ENCODE peak calls at places on chromosomes 1 and 21, in nine cellular contexts. G is H9; W is lower leg skin; S is germinal center; M is GM23248; E is psoas muscle; I is NCI-H82; N is activated T-helper 1 cell treated with anti-CD3 and anti-CD28 coated beads, Interleukin-2, amount 50 U/mL, for 16 hours; J is neural crest cell. K is an unnamed sample.

GRCh38 chr1:17624540-17625256 is 85.2 kb downstream of the ARHGEF10L start:
- DNase-seq in G (no peak), W (no peak), S (no peak), M (peak), E (peak), I (no peak), N (no peak), J (no peak), K (no peak)

GRCh38 chr1:76727520-76727919 is 139.8 kb upstream of the ST6GALNAC5 start:
- DNase-seq in G (no peak), W (no peak), S (no peak), M (no peak), E (no peak), I (no peak), N (no peak), J (no peak), K (no peak)

GRCh38 chr1:33346921-33347649 is 26.2 kb upstream of the A3GALT2 start:
- DNase-seq in G (no peak), W (peak), S (no peak), M (peak), E (peak), I (no peak), N (no peak), J (no peak), K (no peak)

GRCh38 chr1:235017719-235018118 is 110.9 kb downstream of the TOMM20 start:
- DNase-seq in G (no peak), W (peak), S (no peak), M (peak), E (no peak), I (no peak), N (no peak), J (no peak), K (no peak)

GRCh38 chr1:155191904-155192303 is 15.8 kb downstream of the THBS3 start:
- DNase-seq in G (no peak), W (no peak), S (no peak), M (no peak), E (no peak), I (no peak), N (no peak), J (no peak), K (no peak)

GRCh38 chr1:40036574-40036973 is 4.0 kb upstream of the CAP1 start:
- DNase-seq in G (no peak), W (no peak), S (no peak), M (peak), E (peak), I (peak), N (no peak), J (no peak), K (peak)

GRCh38 chr1:160083968-160084770 is 2.8 kb downstream of the KCNJ9 start:
- DNase-seq in G (peak), W (no peak), S (peak), M (peak), E (peak), I (peak), N (peak), J (peak), K (peak)

GRCh38 chr21:37072239-37072987 is 458 bp downstream of the PIGP start:
- DNase-seq in G (no peak), W (peak), S (peak), M (peak), E (peak), I (peak), N (peak), J (no peak), K (peak)

GRCh38 chr1:216562383-216562782 is 139.1 kb upstream of the USH2A start:
- DNase-seq in G (no peak), W (no peak), S (no peak), M (no peak), E (no peak), I (no peak), N (no peak), J (no peak), K (no peak)

GRCh38 chr1:224525411-224526040 is 90.6 kb upstream of the CNIH3 start:
- DNase-seq in G (no peak), W (no peak), S (no peak), M (peak), E (no peak), I (no peak), N (no peak), J (no peak), K (no peak)

GRCh38 chr1:81452693-81453344 is 347.9 kb upstream of the ADGRL2 start:
- DNase-seq in G (no peak), W (no peak), S (no peak), M (no peak), E (no peak), I (no peak), N (no peak), J (no peak), K (no peak)

GRCh38 chr1:9792156-9793042 is 31.4 kb downstream of the CLSTN1 start:
- DNase-seq in G (peak), W (no peak), S (no peak), M (no peak), E (no peak), I (peak), N (no peak), J (no peak), K (no peak)

GRCh38 chr1:165898837-165899236 is 71.4 kb downstream of the UCK2 start:
- DNase-seq in G (peak), W (no peak), S (no peak), M (peak), E (peak), I (no peak), N (no peak), J (no peak), K (no peak)

GRCh38 chr1:174954686-174955669 is 44.8 kb upstream of the CACYBP start:
- DNase-seq in G (no peak), W (no peak), S (peak), M (no peak), E (no peak), I (no peak), N (no peak), J (no peak), K (no peak)

GRCh38 chr1:198174297-198174696 is 17.5 kb downstream of the NEK7 start:
- DNase-seq in G (no peak), W (no peak), S (peak), M (peak), E (no peak), I (no peak), N (no peak), J (no peak), K (no peak)

GRCh38 chr1:184890539-184890973 is 83.8 kb downstream of the NIBAN1 start:
- DNase-seq in G (no peak), W (no peak), S (no peak), M (peak), E (no peak), I (no peak), N (no peak), J (no peak), K (no peak)

GRCh38 chr21:43868461-43868860 is 3.4 kb downstream of the AGPAT3 start:
- DNase-seq in G (no peak), W (no peak), S (no peak), M (no peak), E (no peak), I (no peak), N (no peak), J (no peak), K (no peak)

GRCh38 chr1:15538750-15539149 is 12.1 kb downstream of the DNAJC16 start:
- DNase-seq in G (no peak), W (peak), S (no peak), M (no peak), E (no peak), I (no peak), N (no peak), J (no peak), K (no peak)

GRCh38 chr1:192807221-192807967 is 1.4 kb upstream of the RGS2 start:
- DNase-seq in G (no peak), W (no peak), S (peak), M (peak), E (no peak), I (peak), N (no peak), J (no peak), K (no peak)

GRCh38 chr1:31010081-31010989 is 55.2 kb downstream of the PUM1 start:
- DNase-seq in G (no peak), W (no peak), S (no peak), M (peak), E (no peak), I (no peak), N (no peak), J (no peak), K (no peak)

GRCh38 chr1:54800041-54800898 is 853 bp downstream of the TTC22 start:
- DNase-seq in G (no peak), W (peak), S (no peak), M (no peak), E (no peak), I (no peak), N (no peak), J (no peak), K (peak)

GRCh38 chr1:13807213-13807612 is 107.2 kb downstream of the PRDM2 start:
- DNase-seq in G (peak), W (no peak), S (peak), M (peak), E (no peak), I (peak), N (no peak), J (peak), K (no peak)

GRCh38 chr1:25615563-25616079 is 970 bp upstream of the MAN1C1 start:
- DNase-seq in G (no peak), W (peak), S (no peak), M (peak), E (no peak), I (peak), N (no peak), J (no peak), K (no peak)

GRCh38 chr1:19559641-19560040 is 74.3 kb upstream of the CAPZB start:
- DNase-seq in G (no peak), W (no peak), S (no peak), M (peak), E (no peak), I (no peak), N (no peak), J (no peak), K (no peak)

GRCh38 chr1:239253032-239253431 is 133.3 kb upstream of the CHRM3 start:
- DNase-seq in G (no peak), W (no peak), S (no peak), M (no peak), E (no peak), I (no peak), N (no peak), J (no peak), K (no peak)

GRCh38 chr1:107529511-107530149 is 388.8 kb downstream of the NTNG1 start:
- DNase-seq in G (peak), W (no peak), S (peak), M (peak), E (no peak), I (peak), N (no peak), J (peak), K (no peak)

GRCh38 chr1:206035027-206035426 is 11.3 kb upstream of the CTSE start:
- DNase-seq in G (no peak), W (no peak), S (peak), M (no peak), E (no peak), I (no peak), N (no peak), J (no peak), K (no peak)

GRCh38 chr1:21397813-21398188 is 42.1 kb upstream of the NBPF3 start:
- DNase-seq in G (peak), W (no peak), S (no peak), M (no peak), E (no peak), I (no peak), N (no peak), J (peak), K (no peak)

GRCh38 chr1:160726498-160727391 is 12.3 kb upstream of the SLAMF7 start:
- DNase-seq in G (peak), W (no peak), S (peak), M (peak), E (no peak), I (peak), N (peak), J (peak), K (peak)

GRCh38 chr1:81467433-81467832 is 333.3 kb upstream of the ADGRL2 start:
- DNase-seq in G (no peak), W (no peak), S (no peak), M (no peak), E (no peak), I (no peak), N (no peak), J (no peak), K (no peak)

GRCh38 chr1:154502742-154503111 is 515 bp upstream of the SHE start:
- DNase-seq in G (peak), W (peak), S (no peak), M (no peak), E (no peak), I (peak), N (no peak), J (no peak), K (peak)

GRCh38 chr21:45104560-45104959 is 30.2 kb downstream of the ADARB1 start:
- DNase-seq in G (no peak), W (no peak), S (no peak), M (peak), E (no peak), I (no peak), N (no peak), J (no peak), K (no peak)

GRCh38 chr1:53278294-53278693 is 40.0 kb upstream of the MAGOH start:
- DNase-seq in G (peak), W (peak), S (peak), M (peak), E (peak), I (peak), N (peak), J (peak), K (peak)

GRCh38 chr1:58922302-58923089 is 138.6 kb upstream of the JUN start:
- DNase-seq in G (no peak), W (no peak), S (no peak), M (no peak), E (peak), I (no peak), N (no peak), J (no peak), K (peak)

GRCh38 chr1:166069390-166069789 is 97.4 kb downstream of the FAM78B start:
- DNase-seq in G (no peak), W (no peak), S (no peak), M (peak), E (no peak), I (no peak), N (no peak), J (peak), K (no peak)